ENCODE peak calls at places on chromosome 10, in four cellular contexts. N, Y, Q and V are unnamed samples.

GRCh38 chr10:48275743-48276142 is 1.2 kb upstream of the FRMPD2 start:
- DNase-seq in N (no peak), Y (no peak), Q (no peak), V (no peak)

GRCh38 chr10:123148414-123149161 is 652 bp downstream of the HMX2 start:
- DNase-seq in N (peak), Y (no peak), Q (no peak), V (no peak)

GRCh38 chr10:89219512-89220218 is 12.5 kb upstream of the CH25H start:
- DNase-seq in N (no peak), Y (no peak), Q (no peak), V (peak)

GRCh38 chr10:34229917-34230316 is 585.2 kb downstream of the PARD3 start:
- DNase-seq in N (no peak), Y (no peak), Q (no peak), V (no peak)

GRCh38 chr10:5068274-5069017 is 25.8 kb upstream of the AKR1C3 start:
- DNase-seq in N (no peak), Y (no peak), Q (no peak), V (no peak)

GRCh38 chr10:73218466-73219191 is 28.4 kb downstream of the DNAJC9 start:
- DNase-seq in N (peak), Y (peak), Q (no peak), V (no peak)

GRCh38 chr10:75462865-75463264 is 31.4 kb downstream of the LRMDA start:
- DNase-seq in N (no peak), Y (no peak), Q (no peak), V (no peak)

GRCh38 chr10:97456686-97457065 is 10.7 kb downstream of the ZDHHC16 start:
- DNase-seq in N (no peak), Y (no peak), Q (no peak), V (no peak)

GRCh38 chr10:52357986-52358385 is 43.9 kb downstream of the DKK1 start:
- DNase-seq in N (no peak), Y (no peak), Q (no peak), V (no peak)

GRCh38 chr10:86635402-86635801 is 18.9 kb upstream of the OPN4 start:
- DNase-seq in N (peak), Y (peak), Q (no peak), V (no peak)

GRCh38 chr10:35035641-35036040 is 54.5 kb downstream of the CUL2 start:
- DNase-seq in N (no peak), Y (no peak), Q (no peak), V (no peak)

GRCh38 chr10:110932505-110933180 is 13.2 kb downstream of the SHOC2 start:
- DNase-seq in N (no peak), Y (no peak), Q (no peak), V (no peak)

GRCh38 chr10:92760609-92761008 is 70.9 kb downstream of the HHEX start:
- DNase-seq in N (no peak), Y (peak), Q (no peak), V (no peak)

GRCh38 chr10:69051303-69051702 is 36.6 kb upstream of the SRGN start:
- DNase-seq in N (peak), Y (peak), Q (no peak), V (no peak)

GRCh38 chr10:68829494-68829893 is 2.2 kb downstream of the STOX1 start:
- DNase-seq in N (no peak), Y (no peak), Q (no peak), V (no peak)

GRCh38 chr10:49330127-49330665 is 31.2 kb downstream of the C10orf71 start:
- DNase-seq in N (no peak), Y (no peak), Q (no peak), V (no peak)

GRCh38 chr10:10951675-10952074 is 66.0 kb upstream of the CELF2 start:
- DNase-seq in N (no peak), Y (no peak), Q (no peak), V (no peak)

GRCh38 chr10:5620966-5621365 is 45.4 kb downstream of the ASB13 start:
- DNase-seq in N (peak), Y (no peak), Q (no peak), V (no peak)

GRCh38 chr10:69974551-69975155 is 78.0 kb upstream of the MACROH2A2 start:
- DNase-seq in N (peak), Y (no peak), Q (no peak), V (no peak)

GRCh38 chr10:104339469-104340098 is 1.3 kb upstream of the ITPRIP start:
- DNase-seq in N (peak), Y (peak), Q (no peak), V (no peak)

GRCh38 chr10:108783897-108784296 is 1139.4 kb downstream of the XPNPEP1 start:
- DNase-seq in N (no peak), Y (peak), Q (no peak), V (no peak)

GRCh38 chr10:6083523-6084475 is 5.0 kb upstream of the RBM17 start:
- DNase-seq in N (no peak), Y (peak), Q (peak), V (no peak)

GRCh38 chr10:36023939-36024338 is 381.8 kb upstream of the FZD8 start:
- DNase-seq in N (peak), Y (peak), Q (no peak), V (no peak)

GRCh38 chr10:69411476-69411875 is 5.2 kb downstream of the TACR2 start:
- DNase-seq in N (no peak), Y (no peak), Q (no peak), V (peak)